ENCODE peak calls at places on chromosomes 6 and 20, in seven cellular contexts. B is H4, T is HAP-1, U is tibial artery, Q is OCI-LY7, M is fibroblast of mammary gland, J is amygdala. C is an unnamed sample.
A peak's percentile ranks its signal among the peaks of the same experiment; 100 is the strongest.

GRCh38 chr6:148611213-148611612 is 135.6 kb upstream of the UST start:
- DNase-seq in B (peak; percentile 40), M (peak; percentile 92), U (peak; percentile 90), T (no peak), J (no peak), Q (no peak), C (no peak)

GRCh38 chr6:125930810-125931418 is 25.7 kb upstream of the HINT3 start:
- DNase-seq in J (no peak), Q (no peak), U (no peak), T (no peak), M (no peak), B (no peak), C (no peak)

GRCh38 chr6:137701942-137702341 is 165.1 kb upstream of the TNFAIP3 start:
- DNase-seq in Q (no peak), T (no peak), B (no peak), M (no peak), J (no peak), U (no peak), C (no peak)

GRCh38 chr20:59938696-59939051 is 1.4 kb downstream of the PPP1R3D start:
- DNase-seq in U (no peak), T (no peak), J (no peak), Q (no peak), B (peak; percentile 19), M (peak; percentile 60), C (no peak)

GRCh38 chr6:149190228-149190831 is 127.2 kb upstream of the TAB2 start:
- DNase-seq in J (no peak), Q (peak; percentile 63), M (peak; percentile 26), U (no peak), B (peak; percentile 21), T (peak; percentile 62), C (peak; percentile 4)

GRCh38 chr20:62479218-62479617 is 3.4 kb upstream of the GATA5 start:
- DNase-seq in T (no peak), M (no peak), B (no peak), U (no peak), J (no peak), Q (no peak), C (no peak)

GRCh38 chr6:117267766-117268534 is 2.6 kb downstream of the VGLL2 start:
- DNase-seq in J (no peak), Q (no peak), M (no peak), T (peak; percentile 23), U (no peak), B (no peak), C (no peak)

GRCh38 chr20:21103582-21104465 is 2.3 kb downstream of the LINC00237 start:
- DNase-seq in Q (no peak), U (no peak), T (no peak), M (no peak), B (no peak), J (no peak), C (no peak)

GRCh38 chr6:40425192-40425919 is 161.8 kb downstream of the LRFN2 start:
- DNase-seq in T (no peak), B (no peak), M (no peak), J (no peak), U (no peak), Q (no peak), C (no peak)

GRCh38 chr6:5466459-5466858 is 205.1 kb downstream of the FARS2 start:
- DNase-seq in M (peak; percentile 76), T (no peak), U (no peak), Q (no peak), J (no peak), B (peak; percentile 88), C (peak; percentile 29)

GRCh38 chr6:29504961-29505360 is 17.2 kb upstream of the MAS1L start:
- DNase-seq in U (no peak), T (no peak), Q (no peak), B (no peak), J (no peak), M (no peak), C (no peak)

GRCh38 chr6:84902354-84902928 is 138.0 kb upstream of the TBX18 start:
- DNase-seq in M (no peak), J (no peak), U (no peak), Q (no peak), B (no peak), T (no peak), C (no peak)

GRCh38 chr6:161414180-161414579 is 140.3 kb upstream of the AGPAT4 start:
- DNase-seq in B (no peak), U (no peak), M (no peak), J (no peak), T (no peak), Q (no peak), C (no peak)

GRCh38 chr20:38043512-38044300 is 10.2 kb downstream of the RPRD1B start:
- DNase-seq in U (no peak), T (no peak), Q (no peak), J (no peak), M (peak; percentile 91), B (no peak), C (no peak)

GRCh38 chr6:143762126-143762525 is 81.0 kb upstream of the LTV1 start:
- DNase-seq in B (no peak), M (peak; percentile 58), Q (no peak), T (no peak), U (no peak), J (no peak), C (no peak)

GRCh38 chr6:9825526-9825925 is 589.3 kb downstream of the TFAP2A start:
- DNase-seq in T (no peak), M (no peak), U (no peak), Q (no peak), J (no peak), B (no peak), C (no peak)

GRCh38 chr20:38536310-38536709 is 44.7 kb upstream of the ADIG start:
- DNase-seq in Q (no peak), J (no peak), U (no peak), T (no peak), B (no peak), M (peak; percentile 76), C (no peak)

GRCh38 chr6:83984411-83984810 is 49.2 kb upstream of the MRAP2 start:
- DNase-seq in T (no peak), U (no peak), J (no peak), Q (no peak), B (no peak), M (no peak), C (no peak)

GRCh38 chr6:155327326-155328073 is 13.2 kb upstream of the TFB1M start:
- DNase-seq in T (peak; percentile 76), B (peak; percentile 54), J (no peak), M (peak; percentile 77), U (peak; percentile 67), Q (peak; percentile 76), C (peak; percentile 27)

GRCh38 chr6:108118791-108119211 is 44.3 kb upstream of the OSTM1 start:
- DNase-seq in T (no peak), B (no peak), Q (no peak), J (no peak), U (no peak), M (peak; percentile 8), C (no peak)

GRCh38 chr6:139370047-139370706 is 4.3 kb downstream of the CITED2 start:
- DNase-seq in J (no peak), T (peak; percentile 32), Q (no peak), B (no peak), U (no peak), M (peak; percentile 87), C (no peak)

GRCh38 chr6:3305216-3305565 is 46.4 kb downstream of the PSMG4 start:
- DNase-seq in J (no peak), B (no peak), T (no peak), M (no peak), U (peak; percentile 20), Q (no peak), C (no peak)

GRCh38 chr20:5844063-5844681 is 94.0 kb downstream of the SHLD1 start:
- DNase-seq in U (no peak), T (no peak), Q (no peak), M (peak; percentile 73), J (no peak), B (peak; percentile 37), C (no peak)

GRCh38 chr6:133240511-133241087 is 558 bp upstream of the EYA4 start:
- DNase-seq in B (peak; percentile 53), T (peak; percentile 76), U (no peak), M (no peak), J (no peak), Q (no peak), C (no peak)

GRCh38 chr6:21073318-21073839 is 520.2 kb upstream of the SOX4 start:
- DNase-seq in M (no peak), U (no peak), Q (no peak), J (no peak), T (no peak), B (no peak), C (no peak)

GRCh38 chr6:125549202-125549884 is 200.1 kb upstream of the HEY2 start:
- DNase-seq in M (no peak), U (no peak), T (no peak), J (no peak), B (no peak), Q (no peak), C (peak; percentile 22)

GRCh38 chr6:123742626-123743025 is 61.0 kb upstream of the NKAIN2 start:
- DNase-seq in Q (no peak), T (no peak), U (no peak), M (peak; percentile 18), J (no peak), B (no peak), C (no peak)

GRCh38 chr6:82017773-82018172 is 229.8 kb downstream of the IBTK start:
- DNase-seq in B (no peak), Q (no peak), M (peak; percentile 41), U (no peak), T (no peak), J (no peak), C (no peak)

GRCh38 chr6:108113557-108114519 is 39.3 kb upstream of the OSTM1 start:
- DNase-seq in M (peak; percentile 58), B (peak; percentile 27), U (no peak), T (peak; percentile 68), J (no peak), Q (peak; percentile 45), C (no peak)

GRCh38 chr20:38704136-38704535 is 20.1 kb upstream of the SLC32A1 start:
- DNase-seq in U (no peak), J (no peak), B (no peak), Q (no peak), T (no peak), M (no peak), C (no peak)

GRCh38 chr6:163751032-163751525 is 336.6 kb downstream of the QKI start:
- DNase-seq in Q (no peak), U (no peak), M (no peak), T (no peak), B (no peak), J (no peak), C (no peak)

GRCh38 chr6:143060806-143061596 is at the start of gene AIG1:
- DNase-seq in J (no peak), M (no peak), T (peak; percentile 81), Q (no peak), U (peak; percentile 87), B (no peak), C (no peak)

GRCh38 chr20:57947421-57948176 is 237.8 kb upstream of the PMEPA1 start:
- DNase-seq in T (no peak), B (peak; percentile 69), U (no peak), M (peak; percentile 39), Q (no peak), J (no peak), C (no peak)

GRCh38 chr6:33251390-33252012 is 20.2 kb downstream of the VPS52 start:
- DNase-seq in J (no peak), T (no peak), B (no peak), U (peak; percentile 3), Q (no peak), M (peak; percentile 40), C (no peak)

GRCh38 chr6:5832621-5833107 is 174.1 kb downstream of the NRN1 start:
- DNase-seq in M (no peak), J (no peak), T (no peak), U (no peak), Q (peak; percentile 2), B (no peak), C (no peak)

C was measured in pulmonary artery endothelial cell.